ENCODE peak calls at places on chromosomes 2 and 18, in five cellular contexts. M is pancreas, S is activated T-cell treated with anti-CD3 and anti-CD28 coated beads for 1 hour, O is GM23248, Y is left ventricle myocardium superior. Q is an unnamed sample.

GRCh38 chr2:138277062-138277461 is 224.5 kb upstream of the SPOPL start:
- DNase-seq in M (no peak), S (no peak), O (no peak), Y (no peak), Q (no peak)

GRCh38 chr2:28568533-28568932 is 72.7 kb downstream of the PLB1 start:
- DNase-seq in M (no peak), S (no peak), O (peak; percentile 22), Y (no peak), Q (no peak)

GRCh38 chr2:27020337-27020948 is 12.3 kb upstream of the TMEM214 start:
- DNase-seq in M (no peak), S (no peak), O (no peak), Y (peak; percentile 71), Q (peak; percentile 41)

GRCh38 chr2:20496069-20496468 is 49.2 kb downstream of the RHOB start:
- DNase-seq in M (no peak), S (no peak), O (peak; percentile 95), Y (no peak), Q (peak; percentile 94)

GRCh38 chr2:239775623-239776440 is 249.3 kb downstream of the NDUFA10 start:
- DNase-seq in M (no peak), S (no peak), O (peak; percentile 60), Y (no peak), Q (peak; percentile 52)

GRCh38 chr2:44450806-44451205 is 89.1 kb downstream of the CAMKMT start:
- DNase-seq in M (no peak), S (no peak), O (no peak), Y (no peak), Q (no peak)

GRCh38 chr2:186862869-186863709 is 14.1 kb upstream of the ZSWIM2 start:
- DNase-seq in M (no peak), S (no peak), O (peak; percentile 59), Y (no peak), Q (peak; percentile 25)

GRCh38 chr2:71711470-71711857 is 258.1 kb downstream of the DYSF start:
- DNase-seq in M (no peak), S (no peak), O (peak; percentile 84), Y (no peak), Q (no peak)

GRCh38 chr2:1907849-1908533 is 163.7 kb upstream of the PXDN start:
- DNase-seq in M (no peak), S (no peak), O (no peak), Y (no peak), Q (peak; percentile 39)

GRCh38 chr18:48230459-48231113 is 178.6 kb downstream of the ZBTB7C start:
- DNase-seq in M (no peak), S (no peak), O (peak; percentile 73), Y (peak; percentile 68), Q (peak; percentile 90)

GRCh38 chr2:177552414-177553175 is 160.0 kb downstream of the AGPS start:
- DNase-seq in M (peak; percentile 91), S (peak; percentile 81), O (peak; percentile 98), Y (peak; percentile 93), Q (peak; percentile 93)

GRCh38 chr2:227411320-227411989 is 23.7 kb upstream of the SCYGR1 start:
- DNase-seq in M (no peak), S (no peak), O (peak; percentile 73), Y (no peak), Q (no peak)

GRCh38 chr2:196677404-196677803 is 37.9 kb downstream of the CCDC150 start:
- DNase-seq in M (no peak), S (no peak), O (peak; percentile 49), Y (no peak), Q (peak; percentile 59)

GRCh38 chr2:73997813-73998212 is 13.1 kb downstream of the TET3 start:
- DNase-seq in M (no peak), S (no peak), O (no peak), Y (no peak), Q (no peak)

GRCh38 chr18:38887671-38888020 is 1322.0 kb upstream of the CELF4 start:
- DNase-seq in M (no peak), S (no peak), O (no peak), Y (no peak), Q (no peak)

Q was measured in osteoblast.